ENCODE peak calls at places on chromosomes 2 and 18, in four cellular contexts. P is GM12878, D is HL-60, A is K562. T is an unnamed sample.
A peak's percentile ranks its signal among the peaks of the same experiment; 100 is the strongest.

GRCh38 chr2:1581965-1582625 is 162.2 kb downstream of the PXDN start:
- DNase-seq in P (no peak), D (no peak), A (no peak), T (no peak)

GRCh38 chr18:23188391-23188790 is 53.1 kb downstream of the CABLES1 start:
- DNase-seq in P (no peak), D (no peak), A (no peak), T (no peak)

GRCh38 chr18:24656571-24656971 is 196.1 kb downstream of the HRH4 start:
- DNase-seq in P (no peak), D (no peak), A (no peak), T (no peak)

GRCh38 chr2:234249873-234250272 is 199.4 kb downstream of the SPP2 start:
- DNase-seq in P (no peak), D (no peak), A (no peak), T (no peak)

GRCh38 chr2:172836386-172837200 is 100.9 kb downstream of the RAPGEF4 start:
- DNase-seq in P (no peak), D (peak; percentile 13), A (no peak), T (no peak)

GRCh38 chr18:75548353-75548752 is 120.8 kb upstream of the SMIM21 start:
- DNase-seq in P (no peak), D (peak; percentile 39), A (no peak), T (no peak)

GRCh38 chr2:176415946-176416499 is 146.8 kb downstream of the MTX2 start:
- DNase-seq in P (no peak), D (no peak), A (no peak), T (no peak)

GRCh38 chr18:50131591-50131990 is 63.4 kb downstream of the MYO5B start:
- DNase-seq in P (peak; percentile 48), D (no peak), A (no peak), T (no peak)

GRCh38 chr2:98637401-98638144 is 29.2 kb downstream of the UNC50 start:
- DNase-seq in P (peak; percentile 67), D (no peak), A (no peak), T (peak; percentile 36)

GRCh38 chr2:182553483-182553882 is 126.6 kb upstream of the PDE1A start:
- DNase-seq in P (peak; percentile 57), D (no peak), A (no peak), T (peak; percentile 6)

GRCh38 chr2:229313591-229313990 is 42.5 kb upstream of the PID1 start:
- DNase-seq in P (no peak), D (no peak), A (no peak), T (no peak)

GRCh38 chr2:102449370-102449974 is 23.6 kb upstream of the SLC9A4 start:
- DNase-seq in P (no peak), D (peak; percentile 55), A (peak; percentile 35), T (peak; percentile 22)

GRCh38 chr2:30272761-30273573 is 41.6 kb downstream of the LBH start:
- DNase-seq in P (no peak), D (no peak), A (no peak), T (no peak)

GRCh38 chr2:25341753-25342371 is at the start of gene DNMT3A:
- DNase-seq in P (no peak), D (peak; percentile 61), A (peak; percentile 81), T (peak; percentile 73)

GRCh38 chr2:45826889-45827635 is 175.6 kb downstream of the PRKCE start:
- DNase-seq in P (no peak), D (no peak), A (no peak), T (no peak)

GRCh38 chr2:35538796-35539195 is 816.8 kb upstream of the CRIM1 start:
- DNase-seq in P (no peak), D (no peak), A (no peak), T (no peak)

GRCh38 chr2:42770288-42771131 is 6.6 kb upstream of the OXER1 start:
- DNase-seq in P (no peak), D (peak; percentile 63), A (peak; percentile 85), T (no peak)

GRCh38 chr2:127084611-127085031 is 22.3 kb downstream of the BIN1 start:
- DNase-seq in P (no peak), D (peak; percentile 49), A (no peak), T (no peak)

GRCh38 chr2:228646061-228646460 is 464.6 kb upstream of the SPHKAP start:
- DNase-seq in P (no peak), D (no peak), A (no peak), T (no peak)

DNA sequence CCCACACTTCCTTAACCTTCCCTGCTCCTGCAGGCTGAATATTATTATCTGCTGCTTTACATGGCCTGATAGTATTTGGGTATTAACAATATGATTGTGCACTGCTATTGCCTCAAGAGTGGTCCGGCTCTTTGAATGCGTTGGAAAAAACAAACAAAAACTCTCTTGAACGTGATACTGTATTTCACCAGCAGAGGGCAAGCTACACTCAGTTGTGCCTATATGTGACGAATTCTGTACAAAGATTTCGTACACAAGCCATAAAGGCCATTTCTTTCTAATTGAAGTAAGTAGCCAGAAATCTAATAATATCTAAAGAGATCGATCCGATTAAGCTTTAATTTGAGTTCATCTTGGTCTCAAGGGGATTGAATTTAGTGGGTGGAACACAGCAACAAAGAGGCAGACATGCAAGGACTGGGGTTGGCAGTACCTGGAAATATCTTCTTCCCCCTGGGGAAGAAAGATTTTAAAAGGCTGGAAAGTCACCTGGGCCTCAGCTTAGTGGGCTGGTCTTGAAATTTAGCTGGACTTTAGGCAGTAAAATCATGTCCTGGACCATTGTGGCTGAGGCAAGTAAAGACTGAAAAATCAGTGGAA is 49.3 kb upstream of the RAB6D start:
- DNase-seq in P (peak; percentile 15), D (peak; percentile 22), A (peak; percentile 48), T (no peak)
- TF ChIP-seq SPI1 in P (no peak), D (no peak), A (no peak), T (no peak)

GRCh38 chr18:73840319-73841065 is 307.1 kb downstream of the FBXO15 start:
- DNase-seq in P (no peak), D (no peak), A (no peak), T (no peak)
- TF ChIP-seq SPI1 in P (no peak), D (no peak), A (no peak), T (no peak)

GRCh38 chr18:48676756-48677368 is 138.0 kb downstream of the CTIF start:
- DNase-seq in P (no peak), D (peak; percentile 82), A (peak; percentile 70), T (peak; percentile 76)

GRCh38 chr18:48674758-48675157 is 135.9 kb downstream of the CTIF start:
- DNase-seq in P (no peak), D (no peak), A (no peak), T (no peak)

GRCh38 chr18:48675912-48676311 is 137.1 kb downstream of the CTIF start:
- DNase-seq in P (no peak), D (no peak), A (no peak), T (no peak)

GRCh38 chr18:48675330-48675761 is 136.5 kb downstream of the CTIF start:
- DNase-seq in P (peak; percentile 51), D (peak; percentile 92), A (peak; percentile 77), T (peak; percentile 85)

DNA sequence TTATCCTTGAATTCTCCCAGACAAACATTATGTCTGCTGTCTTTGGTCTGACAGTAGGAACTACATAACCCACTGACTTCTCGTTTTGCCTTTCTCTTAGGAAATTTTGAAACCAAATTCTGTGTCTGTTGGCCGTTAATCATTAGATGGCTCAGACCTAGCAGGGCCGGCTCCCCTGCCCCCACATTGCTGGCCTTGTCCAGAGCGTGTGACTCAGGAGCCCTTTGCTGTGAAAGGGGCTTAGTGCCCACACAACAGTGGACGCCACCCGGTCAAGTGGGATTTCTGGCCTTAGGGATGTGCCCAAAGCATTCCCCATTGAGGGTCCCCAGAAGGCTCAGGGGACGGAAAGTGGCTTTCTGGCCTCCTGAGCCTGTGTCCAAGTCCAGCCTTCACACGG is 137.5 kb downstream of the CTIF start:
- DNase-seq in P (no peak), D (peak; percentile 63), A (no peak), T (no peak)
- TF ChIP-seq SPI1 in P (no peak), D (peak; percentile 76), A (no peak), T (no peak)

GRCh38 chr2:164114937-164115336 is 379.1 kb upstream of the FIGN start:
- DNase-seq in P (no peak), D (no peak), A (no peak), T (no peak)
- TF ChIP-seq SPI1 in P (no peak), D (no peak), A (no peak), T (no peak)

DNA sequence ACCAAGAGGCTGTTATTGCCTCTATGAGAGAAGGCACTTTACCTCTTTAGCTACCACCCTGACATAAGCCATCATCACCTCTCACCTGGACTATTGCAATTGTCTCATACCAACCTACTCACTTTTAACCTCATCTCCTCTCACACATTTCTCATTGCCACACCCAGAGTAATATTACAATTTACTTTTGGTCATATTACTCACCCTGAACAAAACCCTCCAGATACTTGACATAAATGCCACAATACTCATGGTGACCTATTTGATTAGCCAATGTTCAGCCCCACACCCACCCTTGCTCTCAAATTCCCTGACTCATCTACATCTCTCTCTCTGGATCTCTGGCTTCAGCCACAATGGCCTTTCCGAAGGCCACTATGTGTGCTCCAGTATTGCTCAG is 90.9 kb upstream of the CDH7 start:
- DNase-seq in P (no peak), D (no peak), A (no peak), T (no peak)
- TF ChIP-seq SPI1 in P (no peak), D (no peak), A (no peak), T (no peak)

GRCh38 chr2:69169990-69170389 is 157.0 kb downstream of the ANTXR1 start:
- DNase-seq in P (no peak), D (no peak), A (no peak), T (no peak)
- TF ChIP-seq SPI1 in P (no peak), D (no peak), A (no peak), T (peak; percentile 39)

DNA sequence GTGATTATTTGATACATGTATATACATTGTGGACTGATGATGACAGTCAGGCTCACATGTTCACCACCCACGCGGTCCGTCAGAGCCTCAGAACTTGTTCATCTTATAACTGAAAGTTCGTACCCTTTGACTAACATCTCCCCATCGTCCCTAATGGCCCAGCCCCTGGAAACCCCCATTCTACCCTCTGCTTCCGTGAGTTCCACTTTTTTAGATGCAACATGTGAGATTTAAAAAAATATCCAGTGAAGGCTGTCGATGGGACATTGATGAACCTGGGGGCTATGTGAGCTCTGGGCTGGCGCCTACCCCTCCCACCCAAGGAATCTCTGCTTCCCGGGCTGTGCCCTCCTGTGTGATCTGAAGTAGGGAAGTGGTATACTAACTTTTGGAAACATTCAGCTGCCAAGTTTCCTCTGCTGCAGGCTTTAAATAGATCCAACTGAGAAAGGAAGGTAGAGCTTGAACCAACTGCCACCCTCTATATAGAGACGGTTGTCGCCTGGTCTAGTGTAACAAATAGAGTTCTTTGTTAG is 163.8 kb downstream of the FAM210A start:
- DNase-seq in P (peak; percentile 93), D (no peak), A (no peak), T (peak; percentile 56)
- TF ChIP-seq SPI1 in P (peak; percentile 59), D (peak; percentile 24), A (no peak), T (peak; percentile 65)

T was measured in GM12891.